ENCODE peak calls at places on chromosomes 3 and 15, in seven cellular contexts. H is foreskin keratinocyte, N is mesendoderm, F is A549, A is lower lobe of right lung, X is tibial artery, B is GM23338. M is an unnamed sample.

GRCh38 chr3:183094711-183095110 is 4.6 kb downstream of the MCCC1 start:
- DNase-seq in A (no peak), H (peak; percentile 50), B (no peak), N (no peak), F (no peak), X (no peak), M (peak; percentile 82)

GRCh38 chr3:14876942-14877341 is 58.2 kb downstream of the FGD5 start:
- DNase-seq in B (no peak), N (no peak), H (no peak), X (peak; percentile 88), A (peak; percentile 67), F (peak; percentile 76), M (no peak)

GRCh38 chr15:74725241-74725774 is at the start of gene CYP1A1:
- DNase-seq in X (no peak), A (peak; percentile 67), B (peak; percentile 68), N (no peak), F (no peak), H (no peak), M (peak; percentile 8)

GRCh38 chr3:32593903-32594525 is 23.4 kb upstream of the DYNC1LI1 start:
- DNase-seq in N (no peak), X (no peak), H (peak; percentile 29), A (no peak), B (no peak), F (no peak), M (peak; percentile 67)

GRCh38 chr15:88400069-88400468 is 67.1 kb downstream of the MRPL46 start:
- DNase-seq in H (no peak), N (no peak), X (no peak), F (no peak), B (no peak), A (no peak), M (no peak)

GRCh38 chr3:38738630-38739395 is 77.2 kb downstream of the SCN10A start:
- DNase-seq in B (peak; percentile 96), H (no peak), F (peak; percentile 42), A (no peak), N (peak; percentile 92), X (no peak), M (peak; percentile 32)

GRCh38 chr3:122324871-122325323 is at the start of gene CSTA:
- DNase-seq in X (no peak), H (peak; percentile 95), A (no peak), N (no peak), F (no peak), B (no peak), M (peak; percentile 96)

GRCh38 chr3:195129644-195130492 is 141.1 kb downstream of the XXYLT1 start:
- DNase-seq in B (no peak), H (peak; percentile 32), X (no peak), F (no peak), A (no peak), N (no peak), M (peak; percentile 71)

GRCh38 chr3:30271781-30272180 is 334.6 kb upstream of the TGFBR2 start:
- DNase-seq in N (no peak), A (no peak), F (no peak), X (no peak), H (no peak), B (no peak), M (no peak)

GRCh38 chr15:57259511-57260143 is 116.7 kb upstream of the CGNL1 start:
- DNase-seq in N (peak; percentile 93), H (no peak), F (no peak), B (peak; percentile 80), X (no peak), A (no peak), M (no peak)

GRCh38 chr3:89227218-89227617 is 119.8 kb downstream of the EPHA3 start:
- DNase-seq in N (no peak), F (no peak), A (no peak), X (no peak), H (no peak), B (no peak), M (no peak)

GRCh38 chr3:195566797-195567196 is 16.9 kb downstream of the APOD start:
- DNase-seq in N (no peak), X (no peak), F (no peak), H (no peak), A (no peak), B (no peak), M (peak; percentile 24)

GRCh38 chr3:109413049-109413448 is 75.7 kb upstream of the DPPA4 start:
- DNase-seq in H (no peak), B (no peak), A (no peak), F (no peak), N (no peak), X (no peak), M (no peak)

GRCh38 chr3:45509768-45510129 is 84.8 kb upstream of the LIMD1 start:
- DNase-seq in H (no peak), N (no peak), A (no peak), F (no peak), X (no peak), B (peak; percentile 24), M (no peak)

GRCh38 chr3:48564022-48564421 is 441 bp upstream of the UCN2 start:
- DNase-seq in F (peak; percentile 52), X (peak; percentile 78), H (no peak), A (peak; percentile 84), B (no peak), N (no peak), M (peak; percentile 74)

GRCh38 chr3:73552700-73553099 is 72.0 kb downstream of the PDZRN3 start:
- DNase-seq in X (no peak), F (no peak), B (no peak), H (no peak), N (peak; percentile 37), A (no peak), M (peak; percentile 17)

GRCh38 chr3:108818404-108818803 is 4.2 kb upstream of the TRAT1 start:
- DNase-seq in X (no peak), N (peak; percentile 83), A (no peak), H (peak; percentile 2), F (peak; percentile 52), B (peak; percentile 84), M (peak; percentile 27)

GRCh38 chr3:145942052-145942451 is 218.9 kb downstream of the PLOD2 start:
- DNase-seq in B (no peak), H (no peak), X (no peak), A (no peak), F (no peak), N (no peak), M (peak; percentile 44)

GRCh38 chr15:67149859-67150824 is 84.7 kb downstream of the SMAD3 start:
- DNase-seq in H (peak; percentile 91), X (peak; percentile 83), B (peak; percentile 76), A (no peak), N (peak; percentile 94), F (peak; percentile 98), M (peak; percentile 97)

GRCh38 chr3:51927095-51927977 is 14.4 kb downstream of the RRP9 start:
- DNase-seq in F (no peak), H (no peak), X (no peak), N (no peak), A (no peak), B (no peak), M (no peak)

DNA sequence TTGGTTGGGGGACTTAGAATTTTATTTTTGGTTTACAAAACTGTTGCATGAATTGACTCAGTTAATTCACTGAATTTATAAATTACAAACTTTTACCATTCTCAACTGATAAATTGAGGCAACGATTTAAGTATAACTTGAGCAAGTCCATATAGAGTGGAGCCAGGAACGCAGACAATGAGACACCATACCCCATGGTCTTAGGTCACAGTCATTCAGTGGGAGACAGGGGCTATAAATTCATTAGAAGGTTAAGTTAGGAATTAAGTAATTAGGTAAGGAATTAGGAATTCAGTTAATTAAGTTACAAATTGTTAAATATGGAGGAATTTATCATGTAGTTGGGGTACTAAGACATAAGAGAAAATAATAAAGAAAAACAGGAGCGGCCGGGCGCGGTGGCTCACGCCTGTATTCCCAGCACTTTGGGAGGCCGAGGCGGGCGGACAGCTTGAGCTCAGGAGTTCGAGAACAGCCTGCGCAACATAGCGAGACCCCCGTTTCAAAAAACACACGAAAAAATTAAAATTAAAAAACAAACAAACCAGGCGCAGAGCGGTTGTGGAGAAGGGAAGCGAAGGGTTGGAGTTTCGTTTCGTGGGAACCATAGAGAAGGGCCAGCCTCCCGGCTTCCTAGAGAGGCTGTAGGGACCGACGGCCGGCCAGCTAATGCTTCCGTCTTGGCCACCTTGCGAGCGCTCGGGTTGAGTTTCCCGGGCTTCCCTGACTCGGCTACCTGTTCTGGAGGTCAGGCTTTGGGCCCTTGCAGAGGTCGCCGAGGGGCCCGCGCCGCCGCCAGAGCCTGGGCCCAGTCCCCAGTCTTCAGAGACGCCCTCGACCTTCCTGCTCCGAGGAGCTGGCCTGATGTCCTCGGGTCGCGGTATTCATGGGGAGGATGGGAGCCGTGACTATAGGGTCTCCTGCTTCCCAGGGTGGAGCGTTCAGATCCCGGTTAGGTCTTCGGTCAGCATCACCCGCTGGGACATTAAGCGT is at the start of gene ZNF619:
- DNase-seq in H (peak; percentile 34), B (peak; percentile 82), A (peak; percentile 87), F (peak; percentile 68), N (peak; percentile 80), X (peak; percentile 83), M (peak; percentile 71)
- H3K27ac ChIP-seq in H (peak within 1 kb of the TSS; percentile 88), B (peak within 1 kb of the TSS; percentile 53), A (peak within 1 kb of the TSS; percentile 86), F (peak within 1 kb of the TSS; percentile 88), N (no peak within 1 kb of the TSS), X (peak within 1 kb of the TSS; percentile 71), M (peak within 1 kb of the TSS; percentile 67)

DNA sequence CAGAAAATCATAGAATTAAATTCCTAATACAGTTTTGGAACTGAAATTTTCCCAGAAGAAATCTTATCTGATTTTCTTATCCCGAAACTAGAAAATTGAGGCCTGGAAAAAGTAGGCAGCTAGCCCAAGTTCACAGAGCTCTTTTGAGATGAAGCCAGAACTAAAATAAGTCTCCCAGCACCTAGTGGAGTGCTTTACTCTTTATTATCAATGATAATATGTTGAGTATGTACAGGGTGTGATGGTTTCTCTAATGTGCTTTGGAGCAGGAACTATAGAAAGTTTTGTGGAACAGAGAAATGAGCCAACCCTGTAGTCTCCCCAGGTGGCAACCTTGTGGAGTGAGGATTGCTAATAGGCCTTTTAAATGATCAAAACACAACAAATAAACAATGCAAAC is 30.3 kb upstream of the BCL6 start:
- DNase-seq in X (no peak), F (no peak), H (no peak), B (no peak), N (no peak), A (no peak), M (no peak)
- H3K27ac ChIP-seq in X (no peak overlapping the region), F (no peak overlapping the region), H (no peak overlapping the region), B (no peak overlapping the region), N (no peak overlapping the region), A (no peak overlapping the region), M (no peak overlapping the region)

DNA sequence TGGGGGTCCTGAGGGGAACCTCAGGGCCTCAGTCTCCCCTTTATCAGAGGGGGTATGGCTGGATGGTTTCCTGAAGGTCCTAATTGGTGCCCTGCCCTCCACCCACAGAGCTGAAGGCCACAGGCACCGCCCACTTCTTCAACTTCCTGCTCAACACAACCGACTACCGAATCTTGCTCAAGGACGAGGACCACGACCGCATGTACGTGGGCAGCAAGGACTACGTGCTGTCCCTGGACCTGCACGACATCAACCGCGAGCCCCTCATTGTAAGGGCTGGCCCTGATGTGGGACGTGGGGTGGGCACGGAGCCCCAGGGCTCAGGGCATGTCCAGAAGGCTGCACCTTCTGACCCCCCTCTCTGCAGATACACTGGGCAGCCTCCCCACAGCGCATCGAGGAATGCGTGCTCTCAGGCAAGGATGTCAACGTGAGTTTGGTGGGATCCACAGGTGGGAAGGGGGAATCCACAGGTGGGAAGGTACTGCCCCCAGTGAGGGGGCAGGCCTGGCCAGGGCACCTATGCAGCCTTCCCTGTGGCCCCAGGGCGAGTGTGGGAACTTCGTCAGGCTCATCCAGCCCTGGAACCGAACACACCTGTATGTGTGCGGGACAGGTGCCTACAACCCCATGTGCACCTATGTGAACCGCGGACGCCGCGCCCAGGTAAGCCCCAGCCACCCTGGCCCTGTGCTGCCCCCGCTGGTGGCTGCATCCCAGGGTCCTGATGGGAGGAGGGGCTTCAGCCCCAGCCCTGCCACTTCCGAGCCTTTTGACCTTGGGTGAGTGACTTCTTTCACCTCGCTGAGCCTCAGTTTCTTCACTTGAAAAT is 17.5 kb upstream of the GNAT1 start:
- DNase-seq in X (no peak), B (peak; percentile 65), A (no peak), N (no peak), H (no peak), F (no peak), M (no peak)
- H3K27ac ChIP-seq in X (no peak overlapping the region), B (no peak overlapping the region), A (no peak overlapping the region), N (no peak overlapping the region), H (no peak overlapping the region), F (no peak overlapping the region), M (no peak overlapping the region)

GRCh38 chr15:76195506-76196285 is 115.6 kb downstream of the ETFA start:
- DNase-seq in F (no peak), X (peak; percentile 59), B (no peak), N (no peak), A (peak; percentile 17), H (no peak), M (no peak)
- H3K27ac ChIP-seq in F (peak overlapping the region; percentile 71), X (peak overlapping the region; percentile 62), B (no peak overlapping the region), N (no peak overlapping the region), A (no peak overlapping the region), H (no peak overlapping the region), M (no peak overlapping the region)